ENCODE peak calls at places on chromosomes 16 and 17, in five cellular contexts. W is right lobe of liver; P is CD4-positive, alpha-beta T cell; E is left ventricle myocardium inferior; B is fibroblast of pulmonary artery. R is an unnamed sample.

GRCh38 chr16:35598696-35599332 is 2139.4 kb downstream of the TP53TG3F start:
- DNase-seq in W (no peak), E (no peak), B (no peak), P (no peak), R (no peak)

GRCh38 chr16:24689128-24689527 is 40.3 kb upstream of the TNRC6A start:
- DNase-seq in P (no peak), E (no peak), W (peak), B (peak), R (no peak)

GRCh38 chr16:56625943-56626654 is 518 bp downstream of the MT1E start:
- DNase-seq in P (no peak), W (no peak), E (peak), B (peak), R (no peak)

GRCh38 chr17:42547001-42547461 is 5.7 kb upstream of the HSD17B1 start:
- DNase-seq in E (no peak), W (no peak), P (no peak), B (no peak), R (no peak)

GRCh38 chr16:86714166-86714565 is 135.8 kb downstream of the FOXL1 start:
- DNase-seq in P (no peak), W (no peak), B (peak), E (no peak), R (no peak)

GRCh38 chr16:73204359-73205152 is 156.6 kb upstream of the ZFHX3 start:
- DNase-seq in W (peak), B (no peak), E (no peak), P (no peak), R (no peak)

GRCh38 chr17:56292010-56292409 is 138.7 kb downstream of the ANKFN1 start:
- DNase-seq in E (no peak), P (no peak), B (peak), W (no peak), R (no peak)

GRCh38 chr16:68539704-68540370 is 746 bp downstream of the ZFP90 start:
- DNase-seq in P (no peak), B (no peak), W (no peak), E (no peak), R (no peak)

GRCh38 chr16:80592273-80592672 is 51.5 kb downstream of the DYNLRB2 start:
- DNase-seq in E (no peak), W (peak), B (no peak), P (no peak), R (no peak)
- TF ChIP-seq CTCF in E (no peak), W (no peak), B (no peak), P (no peak), R (no peak)

DNA sequence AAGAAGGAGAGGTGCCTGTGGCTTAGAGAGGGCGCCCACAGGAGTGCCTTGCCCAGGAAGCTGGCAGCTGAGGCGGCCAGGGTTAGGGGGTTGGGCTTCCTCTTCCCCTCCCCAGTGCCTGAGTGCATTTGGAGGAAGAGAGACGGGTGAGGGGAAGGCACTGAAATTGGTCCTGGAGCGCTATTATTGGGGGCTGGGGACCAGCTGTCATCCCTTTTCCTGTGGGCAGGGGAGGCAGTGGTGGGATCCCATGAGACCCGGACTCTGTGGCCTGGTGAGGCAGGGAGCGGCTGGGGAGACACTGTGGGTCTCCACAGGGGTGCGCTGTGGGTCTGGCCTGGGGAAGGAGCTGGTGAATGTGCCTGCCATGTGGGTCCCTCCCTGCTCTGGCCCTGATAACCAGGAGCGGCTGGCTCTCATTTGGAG is 259.7 kb downstream of the SEC14L1 start:
- DNase-seq in W (no peak), B (no peak), E (peak), P (peak), R (peak)
- TF ChIP-seq CTCF in W (peak), B (peak), E (peak), P (peak), R (no peak)

GRCh38 chr17:79836952-79837887 is 2.0 kb downstream of the CBX4 start:
- DNase-seq in E (peak), B (peak), W (peak), P (no peak), R (peak)
- TF ChIP-seq CTCF in E (peak), B (peak), W (peak), P (no peak), R (no peak)

DNA sequence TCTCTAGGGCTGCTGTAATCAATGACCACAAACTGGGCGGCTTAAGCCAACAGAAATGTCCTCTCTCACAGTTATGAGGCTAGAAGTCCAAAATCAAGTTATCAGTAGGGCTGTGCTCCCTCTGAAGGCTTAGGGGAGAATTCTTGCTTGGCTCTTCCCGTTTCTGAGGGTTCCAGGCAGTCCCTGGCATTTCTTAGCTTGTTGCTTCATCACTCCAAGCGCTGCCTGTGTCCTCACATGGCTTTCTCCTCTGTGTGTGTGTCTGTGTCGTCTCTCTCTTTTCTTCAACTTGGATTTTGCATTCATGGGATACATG is 13.7 kb upstream of the CDC42EP4 start:
- DNase-seq in E (no peak), P (no peak), W (no peak), B (peak), R (no peak)
- TF ChIP-seq CTCF in E (peak), P (no peak), W (no peak), B (peak), R (no peak)

GRCh38 chr16:67151431-67152097 is 766 bp upstream of the B3GNT9 start:
- DNase-seq in W (no peak), B (no peak), P (no peak), E (no peak), R (no peak)
- TF ChIP-seq CTCF in W (no peak), B (no peak), P (no peak), E (no peak), R (no peak)

GRCh38 chr16:55622930-55623561 is 32.7 kb upstream of the SLC6A2 start:
- DNase-seq in P (no peak), E (no peak), W (peak), B (no peak), R (no peak)
- TF ChIP-seq CTCF in P (no peak), E (no peak), W (peak), B (peak), R (no peak)

DNA sequence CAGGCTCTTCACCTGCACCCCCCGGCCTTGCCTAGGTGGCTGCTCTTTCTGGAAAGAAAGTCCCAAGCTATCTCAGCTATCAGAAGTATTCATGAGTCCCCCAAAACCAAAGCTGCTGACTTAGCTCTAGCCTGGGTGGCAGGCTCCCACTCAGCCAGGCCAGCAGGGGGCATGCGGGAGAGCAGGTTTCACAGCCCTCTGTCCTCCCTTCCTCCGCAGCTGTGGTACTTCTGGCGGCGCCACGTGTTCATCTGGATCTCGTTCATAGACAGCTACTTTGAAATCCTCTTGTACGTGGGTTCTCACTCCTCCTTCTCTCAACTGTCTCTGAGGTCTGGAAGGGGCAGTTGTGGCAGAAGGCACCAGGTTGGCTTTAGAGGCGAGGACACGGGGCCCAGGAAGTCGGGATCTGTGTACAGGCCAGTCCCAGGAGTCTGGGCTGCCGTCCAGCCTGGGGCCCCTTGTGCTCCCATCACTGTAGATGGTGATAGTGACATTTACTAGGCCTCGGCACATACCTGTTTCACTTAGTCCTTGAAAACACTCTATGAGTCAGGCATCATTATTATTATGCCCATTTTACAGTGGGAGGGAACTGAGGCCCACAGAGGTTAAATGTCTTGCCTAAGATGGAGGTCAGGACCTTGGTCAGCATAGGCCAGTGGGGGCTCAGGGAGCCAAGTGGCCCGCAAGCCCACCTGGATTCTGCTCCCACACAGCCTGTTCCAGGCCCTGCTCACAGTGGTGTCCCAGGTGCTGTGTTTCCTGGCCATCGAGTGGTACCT is 12.9 kb downstream of the TRPV2 start:
- DNase-seq in E (peak), P (peak), B (peak), W (peak), R (no peak)
- TF ChIP-seq CTCF in E (peak), P (peak), B (peak), W (peak), R (no peak)

GRCh38 chr17:43906951-43907424 is 348 bp downstream of the MPP2 start:
- DNase-seq in W (no peak), E (no peak), B (no peak), P (peak), R (peak)

GRCh38 chr17:43905400-43905984 is 1.8 kb downstream of the MPP2 start:
- DNase-seq in B (no peak), E (no peak), W (no peak), P (no peak), R (no peak)

GRCh38 chr17:43905985-43906852 is 1.1 kb downstream of the MPP2 start:
- DNase-seq in P (peak), E (peak), W (no peak), B (peak), R (no peak)

GRCh38 chr17:43908111-43908721 is 880 bp upstream of the MPP2 start:
- DNase-seq in B (peak), W (no peak), E (peak), P (peak), R (no peak)

DNA sequence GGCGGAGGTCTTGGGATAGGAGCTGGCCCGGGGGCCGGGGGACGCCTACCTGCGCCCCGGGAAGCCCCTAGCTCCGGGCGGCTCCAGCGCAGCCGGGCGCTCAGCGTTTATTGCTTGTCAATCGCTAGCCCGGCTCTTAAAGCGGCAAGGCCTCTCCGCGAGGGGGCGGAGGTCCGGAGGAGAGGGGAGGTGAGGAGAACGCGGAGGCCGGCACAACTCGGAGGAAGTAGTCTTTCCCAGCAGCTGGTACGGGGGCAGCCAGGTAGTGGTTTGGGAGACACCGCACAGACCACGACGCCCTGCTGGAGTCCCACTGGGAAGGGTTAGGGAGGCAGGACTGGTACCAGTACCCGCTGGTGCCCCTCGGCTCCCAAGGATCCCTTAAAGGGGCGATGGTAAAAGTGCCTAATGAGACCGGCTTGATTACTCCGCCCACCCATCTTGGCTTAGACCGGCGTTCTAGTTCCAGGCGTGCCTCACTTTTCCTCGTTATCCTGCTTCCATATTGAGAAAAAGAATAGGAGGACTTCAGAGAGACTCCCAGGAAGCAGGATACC is at the start of gene MPP2:
- DNase-seq in P (peak), E (peak), W (no peak), B (peak), R (peak)
- TF ChIP-seq CTCF in P (peak), E (peak), W (no peak), B (peak), R (no peak)

GRCh38 chr17:79671387-79671752 is 59.4 kb upstream of the ENPP7 start:
- DNase-seq in E (peak), W (no peak), P (no peak), B (no peak), R (no peak)
- TF ChIP-seq CTCF in E (no peak), W (no peak), P (no peak), B (no peak), R (no peak)